ENCODE peak calls at places on chromosomes 6 and 20, in six cellular contexts. S, T, D, R, U and Q are unnamed samples.

GRCh38 chr6:48389146-48390043 is 278.4 kb upstream of the PTCHD4 start:
- DNase-seq in S (no peak), T (no peak), D (no peak), R (peak; percentile 55), U (no peak), Q (no peak)

GRCh38 chr6:40816601-40817000 is 222.4 kb downstream of the UNC5CL start:
- DNase-seq in S (no peak), T (no peak), D (no peak), R (no peak), U (no peak), Q (no peak)

GRCh38 chr20:25042531-25043498 is 15.1 kb downstream of the ACSS1 start:
- DNase-seq in S (peak; percentile 45), T (no peak), D (peak; percentile 46), R (peak; percentile 45), U (peak; percentile 77), Q (no peak)

GRCh38 chr6:20424679-20425078 is 23.0 kb downstream of the E2F3 start:
- DNase-seq in S (no peak), T (no peak), D (no peak), R (no peak), U (no peak), Q (no peak)

GRCh38 chr6:33700391-33701050 is 11.0 kb downstream of the UQCC2 start:
- DNase-seq in S (peak; percentile 71), T (no peak), D (peak; percentile 86), R (peak; percentile 84), U (peak; percentile 77), Q (no peak)

GRCh38 chr6:156598316-156598715 is 178.9 kb upstream of the ARID1B start:
- DNase-seq in S (no peak), T (no peak), D (no peak), R (no peak), U (no peak), Q (no peak)

GRCh38 chr6:41706876-41707564 is 28.4 kb downstream of the TFEB start:
- DNase-seq in S (no peak), T (no peak), D (no peak), R (no peak), U (no peak), Q (peak; percentile 25)

GRCh38 chr20:46213946-46214830 is 94.1 kb downstream of the CDH22 start:
- DNase-seq in S (no peak), T (no peak), D (no peak), R (no peak), U (no peak), Q (no peak)

GRCh38 chr6:20409427-20409971 is 7.8 kb downstream of the E2F3 start:
- DNase-seq in S (no peak), T (no peak), D (no peak), R (peak; percentile 27), U (peak; percentile 33), Q (no peak)

GRCh38 chr20:51525241-51526104 is 17.0 kb downstream of the NFATC2 start:
- DNase-seq in S (no peak), T (no peak), D (peak; percentile 19), R (peak; percentile 26), U (peak; percentile 47), Q (no peak)

GRCh38 chr6:4291453-4292403 is 156.4 kb upstream of the ECI2 start:
- DNase-seq in S (no peak), T (no peak), D (no peak), R (no peak), U (no peak), Q (no peak)

GRCh38 chr6:15431762-15432495 is 186.1 kb downstream of the JARID2 start:
- DNase-seq in S (no peak), T (no peak), D (no peak), R (no peak), U (no peak), Q (no peak)

GRCh38 chr6:111423960-111424846 is 58.8 kb downstream of the REV3L start:
- DNase-seq in S (peak; percentile 80), T (no peak), D (no peak), R (peak; percentile 73), U (no peak), Q (no peak)

GRCh38 chr20:45254867-45255266 is 503 bp upstream of the SLPI start:
- DNase-seq in S (no peak), T (peak; percentile 25), D (no peak), R (no peak), U (peak; percentile 24), Q (peak; percentile 12)

GRCh38 chr6:15678514-15678913 is 15.7 kb upstream of the DTNBP1 start:
- DNase-seq in S (no peak), T (no peak), D (no peak), R (no peak), U (no peak), Q (no peak)

GRCh38 chr20:52974155-52974554 is 2.0 kb downstream of the TSHZ2 start:
- DNase-seq in S (no peak), T (no peak), D (no peak), R (no peak), U (no peak), Q (no peak)

GRCh38 chr6:157905590-157906337 is 75.9 kb upstream of the SYNJ2 start:
- DNase-seq in S (no peak), T (no peak), D (no peak), R (no peak), U (no peak), Q (peak; percentile 14)

GRCh38 chr6:40640591-40641293 is 53.6 kb upstream of the LRFN2 start:
- DNase-seq in S (peak; percentile 6), T (no peak), D (no peak), R (no peak), U (no peak), Q (no peak)

GRCh38 chr20:31452575-31452974 is 12.1 kb downstream of the DEFB123 start:
- DNase-seq in S (no peak), T (no peak), D (no peak), R (no peak), U (no peak), Q (no peak)

GRCh38 chr6:163151212-163151611 is 263.3 kb upstream of the QKI start:
- DNase-seq in S (no peak), T (no peak), D (no peak), R (no peak), U (no peak), Q (no peak)

GRCh38 chr6:14987490-14987889 is 258.4 kb upstream of the JARID2 start:
- DNase-seq in S (no peak), T (no peak), D (no peak), R (no peak), U (no peak), Q (no peak)

GRCh38 chr6:100881707-100882040 is 545 bp upstream of the ASCC3 start:
- DNase-seq in S (no peak), T (no peak), D (no peak), R (no peak), U (no peak), Q (no peak)

GRCh38 chr6:33808781-33809180 is 5.0 kb upstream of the MLN start:
- DNase-seq in S (no peak), T (no peak), D (no peak), R (no peak), U (no peak), Q (no peak)

GRCh38 chr20:38275815-38276550 is 15.4 kb upstream of the KIAA1755 start:
- DNase-seq in S (no peak), T (peak; percentile 38), D (no peak), R (no peak), U (no peak), Q (no peak)
- TF ChIP-seq CTCF in S (no peak), T (no peak), D (no peak), R (no peak), U (no peak), Q (no peak)

DNA sequence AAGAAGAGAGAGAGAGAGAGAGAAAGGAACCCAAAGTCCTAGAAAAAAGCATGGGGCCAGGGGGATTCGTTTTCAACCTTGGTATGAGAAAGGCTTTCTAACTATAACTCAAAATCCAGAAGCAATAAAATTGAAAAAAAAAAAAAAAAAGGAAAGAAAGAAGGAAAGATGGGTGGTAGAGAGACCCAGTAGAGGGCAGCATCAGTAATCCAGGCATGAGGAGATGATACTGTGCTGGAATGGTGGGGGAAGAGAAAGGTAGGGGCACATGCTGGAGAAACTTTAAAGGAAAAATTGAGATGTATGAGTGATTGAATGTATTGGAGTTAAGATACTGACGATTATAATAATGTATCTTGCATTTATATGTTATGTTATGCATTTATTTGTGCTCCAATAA is 1040.7 kb upstream of the FLRT3 start:
- DNase-seq in S (no peak), T (no peak), D (no peak), R (no peak), U (no peak), Q (no peak)
- TF ChIP-seq CTCF in S (no peak), T (no peak), D (no peak), R (no peak), U (no peak), Q (peak; percentile 9)

DNA sequence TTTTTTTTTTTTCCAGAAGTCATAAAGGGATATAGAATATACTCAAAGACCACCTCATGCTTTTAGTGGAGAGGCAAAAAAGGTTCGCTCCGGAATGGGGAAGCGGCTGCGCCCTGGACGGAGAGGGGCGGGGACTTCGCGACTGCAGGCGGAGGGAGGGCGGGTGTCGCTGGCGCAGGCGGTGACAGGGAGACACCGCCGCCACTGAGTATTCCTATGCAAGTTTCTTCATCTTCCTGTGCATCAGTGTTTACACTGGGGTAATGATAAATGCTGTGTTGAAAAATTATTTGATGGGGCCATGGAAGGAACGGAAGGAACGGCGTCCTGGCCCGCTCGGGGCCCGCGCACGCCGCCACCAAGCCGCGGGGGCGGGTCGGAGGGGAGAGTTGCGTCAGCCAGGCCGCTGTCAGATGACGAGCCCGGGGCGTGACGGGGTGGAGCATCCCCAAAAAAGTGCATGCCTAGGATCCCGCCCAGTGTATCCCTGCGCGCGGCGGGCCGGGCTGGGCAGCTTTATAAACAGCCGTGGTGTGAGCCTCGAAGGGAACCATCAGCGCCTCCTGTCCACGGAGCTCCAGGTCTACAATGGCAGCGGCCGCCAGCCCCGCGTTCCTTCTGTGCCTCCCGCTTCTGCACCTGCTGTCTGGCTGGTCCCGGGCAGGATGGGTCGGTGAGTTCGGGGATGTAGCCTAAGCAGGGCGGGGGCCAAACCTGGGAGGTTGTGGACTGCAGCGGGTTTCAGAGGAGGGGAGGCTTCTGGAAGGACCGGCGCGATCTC is at the start of gene ULBP1:
- DNase-seq in S (peak; percentile 69), T (peak; percentile 59), D (peak; percentile 88), R (peak; percentile 78), U (peak; percentile 66), Q (peak; percentile 63)
- TF ChIP-seq CTCF in S (no peak), T (peak; percentile 13), D (no peak), R (no peak), U (no peak), Q (peak; percentile 17)

GRCh38 chr20:57900226-57900905 is 190.6 kb upstream of the PMEPA1 start:
- DNase-seq in S (no peak), T (no peak), D (no peak), R (no peak), U (no peak), Q (no peak)

GRCh38 chr20:57899554-57899953 is 189.7 kb upstream of the PMEPA1 start:
- DNase-seq in S (no peak), T (no peak), D (no peak), R (no peak), U (no peak), Q (no peak)

GRCh38 chr20:57901526-57901925 is 191.7 kb upstream of the PMEPA1 start:
- DNase-seq in S (no peak), T (no peak), D (no peak), R (no peak), U (no peak), Q (no peak)

GRCh38 chr20:57904706-57905105 is 194.9 kb upstream of the PMEPA1 start:
- DNase-seq in S (no peak), T (no peak), D (no peak), R (no peak), U (no peak), Q (no peak)

DNA sequence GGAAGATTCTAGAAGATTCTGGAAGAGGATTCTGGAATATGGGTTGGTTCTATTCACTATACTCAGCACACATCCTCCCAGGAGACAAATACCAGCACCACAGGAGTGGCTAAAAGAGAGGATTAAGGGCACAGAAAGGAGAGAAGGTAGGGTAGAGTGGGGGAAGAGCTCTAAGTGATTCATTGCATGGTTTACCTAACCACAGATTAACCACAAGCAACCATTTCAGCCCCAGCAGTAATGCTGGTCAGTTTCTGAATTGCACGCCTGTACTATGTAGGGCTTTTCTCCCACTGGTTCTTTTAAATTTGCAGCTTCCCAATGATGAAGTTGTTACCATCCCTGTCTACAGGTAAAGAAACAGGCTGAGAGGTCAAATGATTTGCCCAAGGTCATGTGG is 192.7 kb upstream of the PMEPA1 start:
- DNase-seq in S (no peak), T (peak; percentile 61), D (no peak), R (no peak), U (no peak), Q (peak; percentile 15)
- TF ChIP-seq CTCF in S (no peak), T (peak; percentile 42), D (no peak), R (no peak), U (no peak), Q (peak; percentile 2)